ENCODE peak calls at places on chromosomes 5 and 9, in four cellular contexts. K is glutamatergic neuron, L is GM06990, H is HTR-8/SVneo. P is an unnamed sample.

GRCh38 chr5:109805882-109806281 is 116.2 kb downstream of the MAN2A1 start:
- DNase-seq in H (no peak), L (no peak), K (peak), P (no peak)

GRCh38 chr5:27733242-27733641 is 694.9 kb upstream of the CDH9 start:
- DNase-seq in H (no peak), L (no peak), K (no peak), P (no peak)

GRCh38 chr9:77981332-77981731 is 50.3 kb downstream of the GNAQ start:
- DNase-seq in K (no peak), H (no peak), L (peak), P (no peak)

GRCh38 chr9:112166176-112167140 is 8.6 kb downstream of the SUSD1 start:
- DNase-seq in L (no peak), H (no peak), K (no peak), P (no peak)

GRCh38 chr9:126173929-126174328 is 152.7 kb upstream of the MVB12B start:
- DNase-seq in K (no peak), L (no peak), H (no peak), P (no peak)

GRCh38 chr5:155978805-155979204 is 348.2 kb upstream of the SGCD start:
- DNase-seq in L (no peak), H (no peak), K (no peak), P (no peak)

GRCh38 chr9:34145165-34145564 is 18.7 kb upstream of the DCAF12 start:
- DNase-seq in H (no peak), L (no peak), K (no peak), P (no peak)

GRCh38 chr9:104948277-104948676 is 20.3 kb upstream of the ABCA1 start:
- DNase-seq in H (no peak), K (no peak), L (no peak), P (no peak)

GRCh38 chr5:173781826-173782670 is 106.1 kb upstream of the CPEB4 start:
- DNase-seq in L (peak), K (peak), H (peak), P (peak)

GRCh38 chr9:99162759-99163364 is 57.9 kb downstream of the TGFBR1 start:
- DNase-seq in H (peak), L (no peak), K (no peak), P (no peak)

GRCh38 chr9:120735415-120736126 is 21.3 kb upstream of the MEGF9 start:
- DNase-seq in H (no peak), L (no peak), K (no peak), P (no peak)

GRCh38 chr5:75818661-75819060 is 101.4 kb upstream of the POC5 start:
- DNase-seq in K (no peak), L (no peak), H (no peak), P (no peak)

GRCh38 chr5:149954798-149955197 is 5.8 kb upstream of the SLC26A2 start:
- DNase-seq in L (no peak), K (no peak), H (no peak), P (no peak)

GRCh38 chr5:169906745-169907649 is 73.3 kb downstream of the INSYN2B start:
- DNase-seq in H (no peak), L (no peak), K (no peak), P (no peak)

GRCh38 chr9:81476808-81477207 is 212.5 kb downstream of the TLE1 start:
- DNase-seq in K (no peak), H (no peak), L (no peak), P (no peak)

GRCh38 chr9:129258124-129258822 is 80.2 kb upstream of the IER5L start:
- DNase-seq in H (peak), L (peak), K (peak), P (no peak)

GRCh38 chr5:151130922-151131891 is 26.4 kb downstream of the ANXA6 start:
- DNase-seq in L (no peak), H (no peak), K (no peak), P (no peak)

GRCh38 chr5:157108961-157109360 is at the start of gene HAVCR2:
- DNase-seq in H (no peak), K (no peak), L (peak), P (peak)

GRCh38 chr5:109180668-109181067 is 229.1 kb downstream of the PJA2 start:
- DNase-seq in L (no peak), K (no peak), H (no peak), P (no peak)

GRCh38 chr5:73748510-73749410 is 122.8 kb downstream of the ARHGEF28 start:
- DNase-seq in K (no peak), L (no peak), H (no peak), P (no peak)

GRCh38 chr9:20292002-20292401 is 330.3 kb downstream of the MLLT3 start:
- DNase-seq in L (no peak), K (no peak), H (peak), P (no peak)

GRCh38 chr5:132086277-132086794 is 12.7 kb downstream of the CSF2 start:
- DNase-seq in L (no peak), K (no peak), H (peak), P (no peak)

GRCh38 chr5:116881921-116882531 is 307.4 kb upstream of the SEMA6A start:
- DNase-seq in H (no peak), L (no peak), K (no peak), P (no peak)

GRCh38 chr5:143964919-143965318 is 153.0 kb downstream of the HMHB1 start:
- DNase-seq in H (no peak), K (no peak), L (no peak), P (no peak)

GRCh38 chr5:68344447-68345111 is 129.0 kb downstream of the PIK3R1 start:
- DNase-seq in L (peak), K (no peak), H (peak), P (no peak)

GRCh38 chr9:115649991-115650472 is 503.6 kb upstream of the PAPPA start:
- DNase-seq in L (no peak), K (no peak), H (no peak), P (no peak)

GRCh38 chr9:127730799-127731410 is 4.2 kb downstream of the TOR2A start:
- DNase-seq in L (no peak), H (no peak), K (no peak), P (no peak)

GRCh38 chr5:93048858-93049257 is 532.2 kb downstream of the NR2F1-AS1 start:
- DNase-seq in H (no peak), K (no peak), L (no peak), P (no peak)